ENCODE peak calls at places on chromosome 14, in eight cellular contexts. C, H, W, N, T, F, D and O are unnamed samples.

GRCh38 chr14:99159341-99160340 is 112.4 kb downstream of the BCL11B start:
- DNase-seq in C (no peak), H (no peak), W (no peak), N (no peak), T (no peak), F (no peak), D (no peak), O (no peak)

GRCh38 chr14:82710257-82710841 is 1176.7 kb upstream of the SEL1L start:
- DNase-seq in C (peak; percentile 74), H (peak; percentile 39), W (peak; percentile 70), N (peak; percentile 6), T (peak; percentile 19), F (peak; percentile 1), D (peak; percentile 33), O (peak; percentile 21)

GRCh38 chr14:77889971-77890442 is 90.1 kb downstream of the ADCK1 start:
- DNase-seq in C (peak; percentile 92), H (no peak), W (no peak), N (peak; percentile 92), T (no peak), F (no peak), D (peak; percentile 93), O (no peak)

GRCh38 chr14:92785601-92786426 is 8.3 kb upstream of the GOLGA5 start:
- DNase-seq in C (peak; percentile 86), H (peak; percentile 25), W (peak; percentile 39), N (peak; percentile 89), T (no peak), F (no peak), D (peak; percentile 90), O (no peak)

GRCh38 chr14:50225067-50225973 is 6.1 kb downstream of the SOS2 start:
- DNase-seq in C (peak; percentile 94), H (peak; percentile 50), W (no peak), N (peak; percentile 88), T (no peak), F (no peak), D (peak; percentile 89), O (no peak)

GRCh38 chr14:92122351-92122677 is 545 bp downstream of the CPSF2 start:
- DNase-seq in C (peak; percentile 29), H (peak; percentile 12), W (no peak), N (peak; percentile 31), T (peak; percentile 13), F (peak; percentile 53), D (peak; percentile 37), O (peak; percentile 26)

GRCh38 chr14:50396636-50397460 is at the start of gene CDKL1:
- DNase-seq in C (peak; percentile 63), H (peak; percentile 51), W (peak; percentile 71), N (peak; percentile 69), T (peak; percentile 58), F (peak; percentile 63), D (peak; percentile 54), O (peak; percentile 53)

GRCh38 chr14:22791302-22791701 is 23.9 kb downstream of the SLC7A7 start:
- DNase-seq in C (peak; percentile 65), H (no peak), W (no peak), N (peak; percentile 80), T (no peak), F (no peak), D (peak; percentile 64), O (no peak)

GRCh38 chr14:92511472-92512247 is 1.9 kb upstream of the RIN3 start:
- DNase-seq in C (peak; percentile 96), H (peak; percentile 82), W (no peak), N (peak; percentile 92), T (no peak), F (no peak), D (peak; percentile 92), O (no peak)

GRCh38 chr14:81400852-81401251 is 728 bp upstream of the STON2 start:
- DNase-seq in C (peak; percentile 100), H (peak; percentile 22), W (no peak), N (peak; percentile 100), T (no peak), F (peak; percentile 3), D (peak; percentile 99), O (peak; percentile 82)

GRCh38 chr14:86404425-86404824 is 874.5 kb downstream of the FLRT2 start:
- DNase-seq in C (no peak), H (no peak), W (no peak), N (no peak), T (no peak), F (no peak), D (no peak), O (no peak)

GRCh38 chr14:37116933-37117844 is 55.2 kb downstream of the SLC25A21 start:
- DNase-seq in C (peak; percentile 84), H (peak; percentile 37), W (no peak), N (peak; percentile 67), T (no peak), F (no peak), D (peak; percentile 67), O (no peak)

GRCh38 chr14:69992564-69992963 is 113.3 kb downstream of the SMOC1 start:
- DNase-seq in C (no peak), H (no peak), W (no peak), N (no peak), T (no peak), F (no peak), D (no peak), O (no peak)

GRCh38 chr14:34797747-34798583 is 77.2 kb downstream of the BAZ1A start:
- DNase-seq in C (no peak), H (no peak), W (no peak), N (no peak), T (no peak), F (no peak), D (no peak), O (peak; percentile 81)

GRCh38 chr14:31936100-31936499 is 141.0 kb upstream of the ARHGAP5 start:
- DNase-seq in C (no peak), H (no peak), W (no peak), N (no peak), T (no peak), F (no peak), D (no peak), O (no peak)

GRCh38 chr14:23694085-23694975 is 58.2 kb downstream of the DHRS2 start:
- DNase-seq in C (no peak), H (no peak), W (no peak), N (no peak), T (no peak), F (no peak), D (peak; percentile 81), O (peak; percentile 35)

GRCh38 chr14:40123816-40124215 is 691.6 kb upstream of the FBXO33 start:
- DNase-seq in C (no peak), H (no peak), W (no peak), N (peak; percentile 16), T (no peak), F (no peak), D (no peak), O (no peak)

GRCh38 chr14:98131406-98131805 is 1140.6 kb downstream of the BCL11B start:
- DNase-seq in C (no peak), H (no peak), W (no peak), N (peak; percentile 69), T (no peak), F (no peak), D (no peak), O (no peak)

GRCh38 chr14:91363776-91364523 is 53.7 kb downstream of the CCDC88C start:
- DNase-seq in C (no peak), H (no peak), W (no peak), N (no peak), T (no peak), F (no peak), D (no peak), O (no peak)

GRCh38 chr14:55077155-55077554 is 25.7 kb downstream of the MAPK1IP1L start:
- DNase-seq in C (peak; percentile 43), H (no peak), W (no peak), N (no peak), T (no peak), F (no peak), D (no peak), O (no peak)

GRCh38 chr14:54881761-54882401 is 20.7 kb downstream of the GCH1 start:
- DNase-seq in C (peak; percentile 45), H (no peak), W (no peak), N (no peak), T (peak; percentile 20), F (no peak), D (peak; percentile 56), O (no peak)

GRCh38 chr14:99217556-99217955 is 54.4 kb downstream of the BCL11B start:
- DNase-seq in C (no peak), H (no peak), W (no peak), N (no peak), T (no peak), F (no peak), D (no peak), O (no peak)

GRCh38 chr14:92539419-92539818 is 25.8 kb downstream of the RIN3 start:
- DNase-seq in C (no peak), H (no peak), W (no peak), N (no peak), T (no peak), F (no peak), D (no peak), O (no peak)

GRCh38 chr14:101926085-101926484 is 38.3 kb upstream of the DYNC1H1 start:
- DNase-seq in C (no peak), H (no peak), W (no peak), N (no peak), T (no peak), F (no peak), D (no peak), O (no peak)

GRCh38 chr14:61730756-61731373 is 31.4 kb upstream of the SNAPC1 start:
- DNase-seq in C (no peak), H (no peak), W (no peak), N (no peak), T (no peak), F (peak; percentile 67), D (peak; percentile 52), O (no peak)

GRCh38 chr14:87896393-87897380 is 96.3 kb downstream of the GALC start:
- DNase-seq in C (peak; percentile 73), H (peak; percentile 15), W (no peak), N (peak; percentile 52), T (peak; percentile 4), F (peak; percentile 45), D (peak; percentile 80), O (peak; percentile 62)

GRCh38 chr14:41362134-41362533 is 244.5 kb upstream of the LRFN5 start:
- DNase-seq in C (peak; percentile 34), H (no peak), W (no peak), N (no peak), T (no peak), F (no peak), D (no peak), O (no peak)

GRCh38 chr14:94292872-94293577 is at the start of gene SERPINA10:
- DNase-seq in C (no peak), H (no peak), W (no peak), N (no peak), T (no peak), F (no peak), D (no peak), O (no peak)

GRCh38 chr14:60637490-60638452 is 11.5 kb downstream of the SIX1 start:
- DNase-seq in C (no peak), H (no peak), W (no peak), N (no peak), T (no peak), F (no peak), D (peak; percentile 22), O (peak; percentile 11)

GRCh38 chr14:31405106-31405505 is 15.2 kb downstream of the HEATR5A start:
- DNase-seq in C (no peak), H (no peak), W (no peak), N (no peak), T (no peak), F (no peak), D (no peak), O (no peak)

GRCh38 chr14:22556990-22557623 is 31.9 kb downstream of the DAD1 start:
- DNase-seq in C (peak; percentile 67), H (peak; percentile 46), W (peak; percentile 88), N (peak; percentile 30), T (peak; percentile 94), F (peak; percentile 71), D (peak; percentile 75), O (peak; percentile 68)

GRCh38 chr14:26841920-26842741 is 244.3 kb upstream of the NOVA1 start:
- DNase-seq in C (peak; percentile 100), H (peak; percentile 69), W (peak; percentile 58), N (peak; percentile 98), T (no peak), F (no peak), D (peak; percentile 99), O (peak; percentile 30)